ENCODE peak calls at places on chromosome 12, in nine cellular contexts. N, F, O, J, L, T, Z, H and V are unnamed samples. For H3K4me1, the result is how much of the 10 kb centered on the place peaks cover.

GRCh38 chr12:4116251-4117111 is 157.1 kb upstream of the CCND2 start:
- DNase-seq in N (peak), F (peak), O (peak), J (no peak), L (no peak), T (no peak), Z (no peak), H (no peak), V (no peak)

GRCh38 chr12:62006076-62006732 is 254.0 kb upstream of the USP15 start:
- DNase-seq in N (peak), F (peak), O (peak), J (no peak), L (no peak), T (peak), Z (no peak), H (no peak), V (no peak)

GRCh38 chr12:132333766-132334165 is 4.4 kb upstream of the GALNT9 start:
- DNase-seq in N (no peak), F (no peak), O (no peak), J (no peak), L (no peak), T (no peak), Z (no peak), H (no peak), V (no peak)

GRCh38 chr12:15163001-15163400 is 58.2 kb downstream of the RERG start:
- DNase-seq in N (no peak), F (no peak), O (no peak), J (no peak), L (no peak), T (no peak), Z (no peak), H (no peak), V (no peak)

GRCh38 chr12:48773686-48774085 is 15.2 kb downstream of the ADCY6 start:
- DNase-seq in N (no peak), F (no peak), O (no peak), J (no peak), L (no peak), T (no peak), Z (no peak), H (no peak), V (no peak)

GRCh38 chr12:11847539-11847938 is 198.1 kb downstream of the ETV6 start:
- DNase-seq in N (no peak), F (no peak), O (no peak), J (no peak), L (no peak), T (no peak), Z (no peak), H (no peak), V (no peak)

GRCh38 chr12:59834659-59835474 is 239.0 kb downstream of the SLC16A7 start:
- DNase-seq in N (no peak), F (peak), O (peak), J (no peak), L (no peak), T (no peak), Z (no peak), H (no peak), V (no peak)

GRCh38 chr12:123519151-123520001 is 14.1 kb downstream of the RILPL1 start:
- DNase-seq in N (peak), F (no peak), O (peak), J (peak), L (peak), T (no peak), Z (peak), H (peak), V (no peak)

GRCh38 chr12:71947645-71948105 is 9.0 kb downstream of the TPH2 start:
- DNase-seq in N (peak), F (peak), O (peak), J (no peak), L (peak), T (peak), Z (no peak), H (no peak), V (no peak)

DNA sequence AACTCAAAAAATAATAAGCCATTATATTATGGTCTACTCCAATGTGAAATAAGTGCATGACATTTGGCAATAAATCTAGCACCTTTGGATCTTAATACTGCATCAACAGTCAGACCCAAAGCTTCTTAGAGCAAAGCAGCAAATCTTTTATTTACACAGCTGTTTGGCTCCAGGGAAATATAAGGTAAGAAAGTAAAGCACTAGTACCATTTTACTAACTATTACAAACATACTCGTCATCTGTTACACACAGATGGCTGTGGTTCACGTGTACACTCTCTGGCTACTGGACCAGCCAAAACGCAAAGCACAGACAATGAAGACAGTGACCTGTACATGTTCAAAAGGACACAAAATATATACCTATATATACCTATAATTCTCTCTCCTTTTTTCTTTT is 2.8 kb downstream of the FGD6 start:
- DNase-seq in N (no peak), F (no peak), O (no peak), J (no peak), L (no peak), T (no peak), Z (no peak), H (no peak), V (no peak)
- H3K4me1 ChIP-seq in N (under half), F (under half), O (under half), J (under half), L (under half), T (under half), Z (under half), H (under half), V (under half)

GRCh38 chr12:109995366-109995702 is 834 bp downstream of the GIT2 start:
- DNase-seq in N (no peak), F (no peak), O (peak), J (no peak), L (no peak), T (no peak), Z (no peak), H (no peak), V (no peak)
- H3K4me1 ChIP-seq in N (under half), F (under half), O (under half), J (under half), L (under half), T (under half), Z (under half), H (under half), V (half or more)

DNA sequence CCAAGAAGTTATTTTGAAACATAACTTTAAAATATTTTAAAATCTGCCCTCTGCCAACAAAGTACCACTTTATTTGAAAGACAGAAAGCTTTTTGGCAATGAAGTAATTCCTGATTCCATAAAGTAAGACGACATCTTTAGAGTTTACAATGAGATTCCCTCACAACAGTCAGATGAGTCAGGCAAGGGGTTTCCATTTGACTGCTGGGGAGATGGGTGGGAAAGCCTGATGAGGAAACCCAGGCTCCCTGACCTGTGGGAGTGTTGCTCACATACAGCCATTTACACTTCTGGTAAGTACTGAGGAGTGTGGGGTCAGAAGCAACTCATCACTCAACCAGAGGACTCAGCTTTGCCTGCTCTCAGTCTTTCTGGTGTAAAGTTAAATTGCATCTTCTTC is 10.2 kb downstream of the KITLG start:
- DNase-seq in N (no peak), F (no peak), O (peak), J (no peak), L (no peak), T (no peak), Z (no peak), H (no peak), V (no peak)
- H3K4me1 ChIP-seq in N (under half), F (under half), O (half or more), J (under half), L (under half), T (under half), Z (under half), H (under half), V (under half)

GRCh38 chr12:1531160-1531653 is 63.2 kb downstream of the FBXL14 start:
- DNase-seq in N (no peak), F (no peak), O (peak), J (no peak), L (no peak), T (no peak), Z (peak), H (no peak), V (no peak)
- H3K4me1 ChIP-seq in N (under half), F (under half), O (under half), J (under half), L (under half), T (under half), Z (under half), H (under half), V (under half)

GRCh38 chr12:53622724-53623123 is 3.5 kb downstream of the ATF7 start:
- DNase-seq in N (no peak), F (no peak), O (no peak), J (no peak), L (no peak), T (no peak), Z (no peak), H (no peak), V (no peak)
- H3K4me1 ChIP-seq in N (under half), F (under half), O (under half), J (under half), L (under half), T (under half), Z (half or more), H (under half), V (half or more)